ENCODE peak calls at places on chromosomes 5 and 9, in five cellular contexts. B is GM23248, S is neural progenitor cell, C is MM.1S, U is SK-N-SH. F is an unnamed sample.

GRCh38 chr5:172935096-172935495 is 24.1 kb upstream of the RPL26L1 start:
- DNase-seq in B (no peak), S (no peak), C (no peak), U (no peak), F (no peak)

GRCh38 chr5:179265529-179266290 is 79.6 kb downstream of the ADAMTS2 start:
- DNase-seq in B (peak), S (peak), C (no peak), U (peak), F (peak)

GRCh38 chr9:134620751-134621557 is 20.6 kb upstream of the COL5A1 start:
- DNase-seq in B (no peak), S (no peak), C (no peak), U (no peak), F (no peak)

GRCh38 chr5:76204713-76205112 is 121.5 kb downstream of the SV2C start:
- DNase-seq in B (peak), S (no peak), C (no peak), U (no peak), F (peak)

GRCh38 chr9:129562917-129563316 is 58.0 kb downstream of the C9orf50 start:
- DNase-seq in B (no peak), S (no peak), C (no peak), U (no peak), F (no peak)

GRCh38 chr9:137082925-137083290 is 3.9 kb upstream of the MAN1B1 start:
- DNase-seq in B (peak), S (no peak), C (no peak), U (no peak), F (no peak)

GRCh38 chr9:72441296-72442211 is 76.5 kb upstream of the ZFAND5 start:
- DNase-seq in B (peak), S (peak), C (no peak), U (no peak), F (no peak)

GRCh38 chr5:113378081-113378480 is 56.7 kb downstream of the TSSK1B start:
- DNase-seq in B (no peak), S (no peak), C (peak), U (no peak), F (no peak)

GRCh38 chr5:73215891-73216610 is 43.1 kb downstream of the TMEM174 start:
- DNase-seq in B (peak), S (peak), C (peak), U (peak), F (peak)

GRCh38 chr5:130992621-130993020 is 172.4 kb downstream of the HINT1 start:
- DNase-seq in B (no peak), S (no peak), C (no peak), U (no peak), F (no peak)

GRCh38 chr9:36840895-36841536 is 193.1 kb downstream of the PAX5 start:
- DNase-seq in B (peak), S (no peak), C (no peak), U (no peak), F (no peak)

GRCh38 chr5:71783891-71784290 is 64.8 kb downstream of the CARTPT start:
- DNase-seq in B (no peak), S (no peak), C (no peak), U (no peak), F (no peak)

GRCh38 chr5:129912601-129913000 is 8.3 kb downstream of the CHSY3 start:
- DNase-seq in B (no peak), S (no peak), C (no peak), U (no peak), F (no peak)

GRCh38 chr5:7539571-7539970 is 143.6 kb downstream of the ADCY2 start:
- DNase-seq in B (no peak), S (no peak), C (no peak), U (no peak), F (no peak)

GRCh38 chr9:126514037-126514821 is 99.5 kb upstream of the LMX1B start:
- DNase-seq in B (peak), S (peak), C (no peak), U (peak), F (peak)

GRCh38 chr9:134863941-134864820 is 16.4 kb upstream of the FCN2 start:
- DNase-seq in B (no peak), S (no peak), C (no peak), U (no peak), F (no peak)

GRCh38 chr9:79912641-79913040 is 340.9 kb downstream of the TLE4 start:
- DNase-seq in B (no peak), S (no peak), C (no peak), U (no peak), F (no peak)

GRCh38 chr5:112036206-112036605 is 279.2 kb upstream of the NREP start:
- DNase-seq in B (peak), S (no peak), C (no peak), U (no peak), F (no peak)

GRCh38 chr5:114924784-114925183 is 244.9 kb downstream of the TRIM36 start:
- DNase-seq in B (no peak), S (no peak), C (no peak), U (peak), F (no peak)

GRCh38 chr5:28398185-28398584 is 1359.8 kb upstream of the CDH9 start:
- DNase-seq in B (no peak), S (no peak), C (peak), U (no peak), F (no peak)
- TF ChIP-seq EZH2phosphoT487 in B (no peak), S (no peak), C (no peak), U (no peak), F (no peak)

GRCh38 chr5:39005566-39006232 is 68.5 kb downstream of the RICTOR start:
- DNase-seq in B (peak), S (no peak), C (no peak), U (no peak), F (peak)
- TF ChIP-seq EZH2phosphoT487 in B (no peak), S (no peak), C (no peak), U (no peak), F (no peak)

GRCh38 chr5:137218471-137218870 is 280.7 kb downstream of the SPOCK1 start:
- DNase-seq in B (peak), S (no peak), C (no peak), U (no peak), F (no peak)

GRCh38 chr5:137217599-137218200 is 281.4 kb downstream of the SPOCK1 start:
- DNase-seq in B (peak), S (no peak), C (no peak), U (no peak), F (no peak)

GRCh38 chr5:137220523-137220927 is 278.6 kb downstream of the SPOCK1 start:
- DNase-seq in B (peak), S (peak), C (peak), U (peak), F (peak)

GRCh38 chr5:137216976-137217598 is 282.0 kb downstream of the SPOCK1 start:
- DNase-seq in B (no peak), S (no peak), C (no peak), U (no peak), F (no peak)

DNA sequence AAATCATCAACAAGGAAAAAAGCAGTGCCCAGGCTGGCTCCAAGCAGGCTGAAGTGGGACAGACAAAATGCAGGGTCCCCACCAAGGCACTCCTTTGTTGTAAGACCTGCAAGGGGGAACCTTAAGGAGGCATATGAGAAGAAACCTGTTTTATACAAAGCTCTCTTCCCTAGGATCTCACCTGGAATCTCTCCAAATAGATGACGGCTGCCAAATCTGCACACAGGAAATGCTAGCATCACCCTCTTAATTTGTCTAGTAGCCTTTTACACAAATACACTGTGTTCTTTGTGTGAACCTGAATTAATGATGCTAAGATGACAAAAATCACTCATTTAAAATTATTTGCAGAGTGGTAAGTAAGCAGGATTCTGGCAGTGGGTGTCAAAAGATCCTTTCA is 280.2 kb downstream of the SPOCK1 start:
- DNase-seq in B (no peak), S (no peak), C (no peak), U (no peak), F (no peak)
- TF ChIP-seq EZH2phosphoT487 in B (no peak), S (no peak), C (no peak), U (no peak), F (no peak)

GRCh38 chr5:98414938-98415337 is 358.5 kb upstream of the RGMB start:
- DNase-seq in B (peak), S (no peak), C (no peak), U (no peak), F (no peak)
- TF ChIP-seq EZH2phosphoT487 in B (no peak), S (no peak), C (no peak), U (no peak), F (no peak)

GRCh38 chr5:3347741-3348140 is 247.9 kb upstream of the IRX1 start:
- DNase-seq in B (no peak), S (no peak), C (no peak), U (no peak), F (no peak)

GRCh38 chr5:3350781-3351180 is 244.9 kb upstream of the IRX1 start:
- DNase-seq in B (no peak), S (no peak), C (no peak), U (no peak), F (no peak)

GRCh38 chr5:3346111-3346820 is 249.4 kb upstream of the IRX1 start:
- DNase-seq in B (no peak), S (no peak), C (no peak), U (no peak), F (no peak)

GRCh38 chr5:3349704-3350565 is 245.7 kb upstream of the IRX1 start:
- DNase-seq in B (no peak), S (no peak), C (no peak), U (no peak), F (no peak)

GRCh38 chr5:3348576-3349535 is 246.8 kb upstream of the IRX1 start:
- DNase-seq in B (no peak), S (no peak), C (no peak), U (no peak), F (no peak)
- TF ChIP-seq EZH2phosphoT487 in B (no peak), S (no peak), C (no peak), U (no peak), F (no peak)

DNA sequence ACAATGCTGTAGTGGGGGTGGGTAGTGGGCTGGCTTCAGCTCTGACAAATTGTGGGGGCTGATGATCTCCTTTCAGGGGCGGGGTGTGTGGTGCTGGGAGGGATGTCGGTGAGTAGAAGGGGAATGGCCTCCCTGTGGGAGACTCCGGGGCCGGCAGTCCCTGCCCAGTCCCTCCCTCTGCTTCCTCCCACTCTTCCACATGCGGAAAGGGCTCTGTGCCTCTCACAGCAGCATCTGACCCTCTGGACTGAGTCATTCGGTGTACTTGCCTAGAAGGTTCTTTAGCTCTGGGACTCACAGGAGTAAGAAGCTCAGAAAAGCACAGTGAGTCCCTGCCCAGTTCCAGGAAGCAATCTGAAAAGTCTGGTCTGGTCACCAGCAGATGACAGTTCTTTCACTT is 14.2 kb downstream of the CD180 start:
- DNase-seq in B (peak), S (peak), C (no peak), U (no peak), F (peak)
- TF ChIP-seq EZH2phosphoT487 in B (no peak), S (no peak), C (no peak), U (no peak), F (no peak)

GRCh38 chr9:121685146-121685794 is 33.8 kb downstream of the DAB2IP start:
- DNase-seq in B (no peak), S (no peak), C (no peak), U (no peak), F (no peak)
- TF ChIP-seq EZH2phosphoT487 in B (no peak), S (no peak), C (no peak), U (no peak), F (no peak)